ENCODE peak calls at places on chromosomes 12 and 14, in nine cellular contexts. One of them, this sample, is unnamed.

GRCh38 chr12:3088251-3088650 is 11.1 kb downstream of the TSPAN9 start:
- DNase-seq in foreskin melanocyte: no peak
- DNase-seq in amniotic stem cell: no peak
- DNase-seq in GM04503: no peak
- DNase-seq in WTC11: no peak
- DNase-seq in SHP77: no peak
- DNase-seq in astrocyte of the hippocampus: peak; percentile 61
- DNase-seq in GM23248: peak; percentile 42
- DNase-seq in stimulated activated effector memory CD8-positive, alpha-beta T cell treated with anti-CD3 and anti-CD28 coated beads, Interleukin-12 subunit alpha, Interleukin-12 subunit beta, amount 100 ng/mL, for 72 hours: no peak
- DNase-seq in this sample: peak; percentile 37

GRCh38 chr14:56390859-56391258 is 188.7 kb upstream of the TMEM260 start:
- DNase-seq in foreskin melanocyte: no peak
- DNase-seq in amniotic stem cell: no peak
- DNase-seq in GM04503: no peak
- DNase-seq in WTC11: no peak
- DNase-seq in SHP77: no peak
- DNase-seq in astrocyte of the hippocampus: no peak
- DNase-seq in GM23248: no peak
- DNase-seq in stimulated activated effector memory CD8-positive, alpha-beta T cell treated with anti-CD3 and anti-CD28 coated beads, Interleukin-12 subunit alpha, Interleukin-12 subunit beta, amount 100 ng/mL, for 72 hours: no peak
- DNase-seq in this sample: no peak

GRCh38 chr12:28711411-28711810 is 437.7 kb upstream of the FAR2 start:
- DNase-seq in foreskin melanocyte: no peak
- DNase-seq in amniotic stem cell: no peak
- DNase-seq in GM04503: no peak
- DNase-seq in WTC11: no peak
- DNase-seq in SHP77: no peak
- DNase-seq in astrocyte of the hippocampus: peak; percentile 4
- DNase-seq in GM23248: no peak
- DNase-seq in stimulated activated effector memory CD8-positive, alpha-beta T cell treated with anti-CD3 and anti-CD28 coated beads, Interleukin-12 subunit alpha, Interleukin-12 subunit beta, amount 100 ng/mL, for 72 hours: no peak
- DNase-seq in this sample: no peak

GRCh38 chr12:6936642-6937480 is 6.8 kb upstream of the RNU7-1 start:
- DNase-seq in foreskin melanocyte: no peak
- DNase-seq in amniotic stem cell: no peak
- DNase-seq in GM04503: no peak
- DNase-seq in WTC11: peak; percentile 30
- DNase-seq in SHP77: no peak
- DNase-seq in astrocyte of the hippocampus: no peak
- DNase-seq in GM23248: no peak
- DNase-seq in stimulated activated effector memory CD8-positive, alpha-beta T cell treated with anti-CD3 and anti-CD28 coated beads, Interleukin-12 subunit alpha, Interleukin-12 subunit beta, amount 100 ng/mL, for 72 hours: no peak
- DNase-seq in this sample: no peak

GRCh38 chr14:70422538-70422937 is 5.6 kb upstream of the SYNJ2BP start:
- DNase-seq in foreskin melanocyte: no peak
- DNase-seq in amniotic stem cell: no peak
- DNase-seq in GM04503: no peak
- DNase-seq in WTC11: no peak
- DNase-seq in SHP77: no peak
- DNase-seq in astrocyte of the hippocampus: no peak
- DNase-seq in GM23248: no peak
- DNase-seq in stimulated activated effector memory CD8-positive, alpha-beta T cell treated with anti-CD3 and anti-CD28 coated beads, Interleukin-12 subunit alpha, Interleukin-12 subunit beta, amount 100 ng/mL, for 72 hours: no peak
- DNase-seq in this sample: no peak

GRCh38 chr12:66014818-66015217 is 115.7 kb downstream of the LLPH start:
- DNase-seq in foreskin melanocyte: no peak
- DNase-seq in amniotic stem cell: no peak
- DNase-seq in GM04503: peak; percentile 66
- DNase-seq in WTC11: no peak
- DNase-seq in SHP77: no peak
- DNase-seq in astrocyte of the hippocampus: peak; percentile 30
- DNase-seq in GM23248: peak; percentile 24
- DNase-seq in stimulated activated effector memory CD8-positive, alpha-beta T cell treated with anti-CD3 and anti-CD28 coated beads, Interleukin-12 subunit alpha, Interleukin-12 subunit beta, amount 100 ng/mL, for 72 hours: no peak
- DNase-seq in this sample: peak; percentile 9

GRCh38 chr12:52186135-52186840 is 5.5 kb downstream of the KRT80 start:
- DNase-seq in foreskin melanocyte: peak; percentile 75
- DNase-seq in amniotic stem cell: peak; percentile 61
- DNase-seq in GM04503: peak; percentile 58
- DNase-seq in WTC11: no peak
- DNase-seq in SHP77: no peak
- DNase-seq in astrocyte of the hippocampus: peak; percentile 81
- DNase-seq in GM23248: peak; percentile 87
- DNase-seq in stimulated activated effector memory CD8-positive, alpha-beta T cell treated with anti-CD3 and anti-CD28 coated beads, Interleukin-12 subunit alpha, Interleukin-12 subunit beta, amount 100 ng/mL, for 72 hours: no peak
- DNase-seq in this sample: peak; percentile 80

GRCh38 chr14:24389266-24389855 is 9.4 kb upstream of the NYNRIN start:
- DNase-seq in foreskin melanocyte: no peak
- DNase-seq in amniotic stem cell: no peak
- DNase-seq in GM04503: no peak
- DNase-seq in WTC11: no peak
- DNase-seq in SHP77: no peak
- DNase-seq in astrocyte of the hippocampus: peak; percentile 26
- DNase-seq in GM23248: peak; percentile 64
- DNase-seq in stimulated activated effector memory CD8-positive, alpha-beta T cell treated with anti-CD3 and anti-CD28 coated beads, Interleukin-12 subunit alpha, Interleukin-12 subunit beta, amount 100 ng/mL, for 72 hours: no peak
- DNase-seq in this sample: no peak

GRCh38 chr14:36653412-36653811 is 8.2 kb upstream of the PAX9 start:
- DNase-seq in foreskin melanocyte: no peak
- DNase-seq in amniotic stem cell: no peak
- DNase-seq in GM04503: no peak
- DNase-seq in WTC11: no peak
- DNase-seq in SHP77: no peak
- DNase-seq in astrocyte of the hippocampus: no peak
- DNase-seq in GM23248: no peak
- DNase-seq in stimulated activated effector memory CD8-positive, alpha-beta T cell treated with anti-CD3 and anti-CD28 coated beads, Interleukin-12 subunit alpha, Interleukin-12 subunit beta, amount 100 ng/mL, for 72 hours: no peak
- DNase-seq in this sample: no peak

GRCh38 chr12:126385785-126386184 is 1320.5 kb downstream of the AACS start:
- DNase-seq in foreskin melanocyte: no peak
- DNase-seq in amniotic stem cell: no peak
- DNase-seq in GM04503: no peak
- DNase-seq in WTC11: no peak
- DNase-seq in SHP77: no peak
- DNase-seq in astrocyte of the hippocampus: peak; percentile 55
- DNase-seq in GM23248: peak; percentile 3
- DNase-seq in stimulated activated effector memory CD8-positive, alpha-beta T cell treated with anti-CD3 and anti-CD28 coated beads, Interleukin-12 subunit alpha, Interleukin-12 subunit beta, amount 100 ng/mL, for 72 hours: no peak
- DNase-seq in this sample: peak; percentile 20

GRCh38 chr14:70317969-70318634 is 41.4 kb downstream of the COX16 start:
- DNase-seq in foreskin melanocyte: peak; percentile 11
- DNase-seq in amniotic stem cell: peak; percentile 3
- DNase-seq in GM04503: peak; percentile 2
- DNase-seq in WTC11: peak; percentile 49
- DNase-seq in SHP77: peak; percentile 70
- DNase-seq in astrocyte of the hippocampus: peak; percentile 64
- DNase-seq in GM23248: peak; percentile 61
- DNase-seq in stimulated activated effector memory CD8-positive, alpha-beta T cell treated with anti-CD3 and anti-CD28 coated beads, Interleukin-12 subunit alpha, Interleukin-12 subunit beta, amount 100 ng/mL, for 72 hours: no peak
- DNase-seq in this sample: peak; percentile 64

GRCh38 chr12:119682635-119683340 is 14.9 kb downstream of the PRKAB1 start:
- DNase-seq in foreskin melanocyte: no peak
- DNase-seq in amniotic stem cell: no peak
- DNase-seq in GM04503: no peak
- DNase-seq in WTC11: no peak
- DNase-seq in SHP77: no peak
- DNase-seq in astrocyte of the hippocampus: no peak
- DNase-seq in GM23248: no peak
- DNase-seq in stimulated activated effector memory CD8-positive, alpha-beta T cell treated with anti-CD3 and anti-CD28 coated beads, Interleukin-12 subunit alpha, Interleukin-12 subunit beta, amount 100 ng/mL, for 72 hours: no peak
- DNase-seq in this sample: no peak

GRCh38 chr12:113043240-113043639 is 13.3 kb upstream of the DTX1 start:
- DNase-seq in foreskin melanocyte: no peak
- DNase-seq in amniotic stem cell: no peak
- DNase-seq in GM04503: no peak
- DNase-seq in WTC11: no peak
- DNase-seq in SHP77: peak; percentile 73
- DNase-seq in astrocyte of the hippocampus: no peak
- DNase-seq in GM23248: no peak
- DNase-seq in stimulated activated effector memory CD8-positive, alpha-beta T cell treated with anti-CD3 and anti-CD28 coated beads, Interleukin-12 subunit alpha, Interleukin-12 subunit beta, amount 100 ng/mL, for 72 hours: no peak
- DNase-seq in this sample: no peak

GRCh38 chr12:3135522-3136461 is 58.6 kb downstream of the TSPAN9 start:
- DNase-seq in foreskin melanocyte: peak; percentile 48
- DNase-seq in amniotic stem cell: peak; percentile 42
- DNase-seq in GM04503: no peak
- DNase-seq in WTC11: peak; percentile 64
- DNase-seq in SHP77: no peak
- DNase-seq in astrocyte of the hippocampus: peak; percentile 89
- DNase-seq in GM23248: peak; percentile 74
- DNase-seq in stimulated activated effector memory CD8-positive, alpha-beta T cell treated with anti-CD3 and anti-CD28 coated beads, Interleukin-12 subunit alpha, Interleukin-12 subunit beta, amount 100 ng/mL, for 72 hours: peak; percentile 32
- DNase-seq in this sample: peak; percentile 71

GRCh38 chr14:80055226-80055625 is 156.1 kb downstream of the DIO2 start:
- DNase-seq in foreskin melanocyte: no peak
- DNase-seq in amniotic stem cell: no peak
- DNase-seq in GM04503: no peak
- DNase-seq in WTC11: no peak
- DNase-seq in SHP77: no peak
- DNase-seq in astrocyte of the hippocampus: peak; percentile 8
- DNase-seq in GM23248: peak; percentile 13
- DNase-seq in stimulated activated effector memory CD8-positive, alpha-beta T cell treated with anti-CD3 and anti-CD28 coated beads, Interleukin-12 subunit alpha, Interleukin-12 subunit beta, amount 100 ng/mL, for 72 hours: no peak
- DNase-seq in this sample: no peak

GRCh38 chr12:93547778-93548177 is 24.7 kb upstream of the SOCS2 start:
- DNase-seq in foreskin melanocyte: no peak
- DNase-seq in amniotic stem cell: no peak
- DNase-seq in GM04503: no peak
- DNase-seq in WTC11: no peak
- DNase-seq in SHP77: no peak
- DNase-seq in astrocyte of the hippocampus: no peak
- DNase-seq in GM23248: no peak
- DNase-seq in stimulated activated effector memory CD8-positive, alpha-beta T cell treated with anti-CD3 and anti-CD28 coated beads, Interleukin-12 subunit alpha, Interleukin-12 subunit beta, amount 100 ng/mL, for 72 hours: no peak
- DNase-seq in this sample: no peak

GRCh38 chr14:22002860-22003284 is 329.3 kb upstream of the OR4E1 start:
- DNase-seq in foreskin melanocyte: no peak
- DNase-seq in amniotic stem cell: no peak
- DNase-seq in GM04503: no peak
- DNase-seq in WTC11: peak; percentile 76
- DNase-seq in SHP77: peak; percentile 13
- DNase-seq in astrocyte of the hippocampus: no peak
- DNase-seq in GM23248: peak; percentile 4
- DNase-seq in stimulated activated effector memory CD8-positive, alpha-beta T cell treated with anti-CD3 and anti-CD28 coated beads, Interleukin-12 subunit alpha, Interleukin-12 subunit beta, amount 100 ng/mL, for 72 hours: peak; percentile 9
- DNase-seq in this sample: no peak

GRCh38 chr12:2129076-2129475 is 76.3 kb downstream of the CACNA1C start:
- DNase-seq in foreskin melanocyte: peak; percentile 24
- DNase-seq in amniotic stem cell: peak; percentile 82
- DNase-seq in GM04503: peak; percentile 83
- DNase-seq in WTC11: no peak
- DNase-seq in SHP77: no peak
- DNase-seq in astrocyte of the hippocampus: no peak
- DNase-seq in GM23248: peak; percentile 97
- DNase-seq in stimulated activated effector memory CD8-positive, alpha-beta T cell treated with anti-CD3 and anti-CD28 coated beads, Interleukin-12 subunit alpha, Interleukin-12 subunit beta, amount 100 ng/mL, for 72 hours: no peak
- DNase-seq in this sample: no peak

GRCh38 chr12:97177482-97177881 is 270.4 kb downstream of the NEDD1 start:
- DNase-seq in foreskin melanocyte: no peak
- DNase-seq in amniotic stem cell: no peak
- DNase-seq in GM04503: no peak
- DNase-seq in WTC11: no peak
- DNase-seq in SHP77: no peak
- DNase-seq in astrocyte of the hippocampus: peak; percentile 49
- DNase-seq in GM23248: no peak
- DNase-seq in stimulated activated effector memory CD8-positive, alpha-beta T cell treated with anti-CD3 and anti-CD28 coated beads, Interleukin-12 subunit alpha, Interleukin-12 subunit beta, amount 100 ng/mL, for 72 hours: no peak
- DNase-seq in this sample: no peak

GRCh38 chr12:107894589-107894988 is 120.1 kb downstream of the ASCL4 start:
- DNase-seq in foreskin melanocyte: no peak
- DNase-seq in amniotic stem cell: no peak
- DNase-seq in GM04503: no peak
- DNase-seq in WTC11: no peak
- DNase-seq in SHP77: no peak
- DNase-seq in astrocyte of the hippocampus: no peak
- DNase-seq in GM23248: peak; percentile 21
- DNase-seq in stimulated activated effector memory CD8-positive, alpha-beta T cell treated with anti-CD3 and anti-CD28 coated beads, Interleukin-12 subunit alpha, Interleukin-12 subunit beta, amount 100 ng/mL, for 72 hours: no peak
- DNase-seq in this sample: no peak

GRCh38 chr12:54431911-54432814 is 13.1 kb upstream of the ITGA5 start:
- DNase-seq in foreskin melanocyte: no peak
- DNase-seq in amniotic stem cell: no peak
- DNase-seq in GM04503: peak; percentile 69
- DNase-seq in WTC11: peak; percentile 60
- DNase-seq in SHP77: peak; percentile 25
- DNase-seq in astrocyte of the hippocampus: peak; percentile 20
- DNase-seq in GM23248: peak; percentile 96
- DNase-seq in stimulated activated effector memory CD8-positive, alpha-beta T cell treated with anti-CD3 and anti-CD28 coated beads, Interleukin-12 subunit alpha, Interleukin-12 subunit beta, amount 100 ng/mL, for 72 hours: no peak
- DNase-seq in this sample: peak; percentile 71

GRCh38 chr12:24743891-24744793 is 204.8 kb downstream of the BCAT1 start:
- DNase-seq in foreskin melanocyte: no peak
- DNase-seq in amniotic stem cell: no peak
- DNase-seq in GM04503: no peak
- DNase-seq in WTC11: no peak
- DNase-seq in SHP77: no peak
- DNase-seq in astrocyte of the hippocampus: no peak
- DNase-seq in GM23248: peak; percentile 5
- DNase-seq in stimulated activated effector memory CD8-positive, alpha-beta T cell treated with anti-CD3 and anti-CD28 coated beads, Interleukin-12 subunit alpha, Interleukin-12 subunit beta, amount 100 ng/mL, for 72 hours: no peak
- DNase-seq in this sample: no peak

GRCh38 chr14:73311710-73312035 is 74.4 kb downstream of the PAPLN start:
- DNase-seq in foreskin melanocyte: no peak
- DNase-seq in amniotic stem cell: no peak
- DNase-seq in GM04503: no peak
- DNase-seq in WTC11: no peak
- DNase-seq in SHP77: no peak
- DNase-seq in astrocyte of the hippocampus: no peak
- DNase-seq in GM23248: no peak
- DNase-seq in stimulated activated effector memory CD8-positive, alpha-beta T cell treated with anti-CD3 and anti-CD28 coated beads, Interleukin-12 subunit alpha, Interleukin-12 subunit beta, amount 100 ng/mL, for 72 hours: no peak
- DNase-seq in this sample: no peak

GRCh38 chr14:101970830-101971400 is 6.5 kb downstream of the DYNC1H1 start:
- DNase-seq in foreskin melanocyte: no peak
- DNase-seq in amniotic stem cell: no peak
- DNase-seq in GM04503: no peak
- DNase-seq in WTC11: no peak
- DNase-seq in SHP77: no peak
- DNase-seq in astrocyte of the hippocampus: no peak
- DNase-seq in GM23248: no peak
- DNase-seq in stimulated activated effector memory CD8-positive, alpha-beta T cell treated with anti-CD3 and anti-CD28 coated beads, Interleukin-12 subunit alpha, Interleukin-12 subunit beta, amount 100 ng/mL, for 72 hours: no peak
- DNase-seq in this sample: no peak

GRCh38 chr12:47192046-47192445 is 112.3 kb upstream of the AMIGO2 start:
- DNase-seq in foreskin melanocyte: no peak
- DNase-seq in amniotic stem cell: no peak
- DNase-seq in GM04503: no peak
- DNase-seq in WTC11: no peak
- DNase-seq in SHP77: no peak
- DNase-seq in astrocyte of the hippocampus: no peak
- DNase-seq in GM23248: no peak
- DNase-seq in stimulated activated effector memory CD8-positive, alpha-beta T cell treated with anti-CD3 and anti-CD28 coated beads, Interleukin-12 subunit alpha, Interleukin-12 subunit beta, amount 100 ng/mL, for 72 hours: no peak
- DNase-seq in this sample: no peak

GRCh38 chr12:57844725-57845477 is 1.6 kb downstream of the CTDSP2 start:
- DNase-seq in foreskin melanocyte: no peak
- DNase-seq in amniotic stem cell: peak; percentile 32
- DNase-seq in GM04503: peak; percentile 78
- DNase-seq in WTC11: peak; percentile 69
- DNase-seq in SHP77: no peak
- DNase-seq in astrocyte of the hippocampus: peak; percentile 67
- DNase-seq in GM23248: peak; percentile 93
- DNase-seq in stimulated activated effector memory CD8-positive, alpha-beta T cell treated with anti-CD3 and anti-CD28 coated beads, Interleukin-12 subunit alpha, Interleukin-12 subunit beta, amount 100 ng/mL, for 72 hours: no peak
- DNase-seq in this sample: peak; percentile 89

GRCh38 chr12:12715459-12716150 is 1.6 kb upstream of the CDKN1B start:
- DNase-seq in foreskin melanocyte: peak; percentile 29
- DNase-seq in amniotic stem cell: no peak
- DNase-seq in GM04503: no peak
- DNase-seq in WTC11: no peak
- DNase-seq in SHP77: no peak
- DNase-seq in astrocyte of the hippocampus: peak; percentile 53
- DNase-seq in GM23248: peak; percentile 28
- DNase-seq in stimulated activated effector memory CD8-positive, alpha-beta T cell treated with anti-CD3 and anti-CD28 coated beads, Interleukin-12 subunit alpha, Interleukin-12 subunit beta, amount 100 ng/mL, for 72 hours: no peak
- DNase-seq in this sample: no peak

GRCh38 chr14:68286667-68287066 is 467.1 kb downstream of the RAD51B start:
- DNase-seq in foreskin melanocyte: no peak
- DNase-seq in amniotic stem cell: no peak
- DNase-seq in GM04503: no peak
- DNase-seq in WTC11: no peak
- DNase-seq in SHP77: no peak
- DNase-seq in astrocyte of the hippocampus: peak; percentile 37
- DNase-seq in GM23248: peak; percentile 15
- DNase-seq in stimulated activated effector memory CD8-positive, alpha-beta T cell treated with anti-CD3 and anti-CD28 coated beads, Interleukin-12 subunit alpha, Interleukin-12 subunit beta, amount 100 ng/mL, for 72 hours: no peak
- DNase-seq in this sample: peak; percentile 98

GRCh38 chr14:38412654-38413053 is 156.8 kb upstream of the CLEC14A start:
- DNase-seq in foreskin melanocyte: no peak
- DNase-seq in amniotic stem cell: no peak
- DNase-seq in GM04503: no peak
- DNase-seq in WTC11: no peak
- DNase-seq in SHP77: no peak
- DNase-seq in astrocyte of the hippocampus: no peak
- DNase-seq in GM23248: no peak
- DNase-seq in stimulated activated effector memory CD8-positive, alpha-beta T cell treated with anti-CD3 and anti-CD28 coated beads, Interleukin-12 subunit alpha, Interleukin-12 subunit beta, amount 100 ng/mL, for 72 hours: no peak
- DNase-seq in this sample: no peak

GRCh38 chr12:50572760-50573159 is 68.0 kb downstream of the DIP2B start:
- DNase-seq in foreskin melanocyte: no peak
- DNase-seq in amniotic stem cell: no peak
- DNase-seq in GM04503: no peak
- DNase-seq in WTC11: no peak
- DNase-seq in SHP77: no peak
- DNase-seq in astrocyte of the hippocampus: peak; percentile 8
- DNase-seq in GM23248: peak; percentile 44
- DNase-seq in stimulated activated effector memory CD8-positive, alpha-beta T cell treated with anti-CD3 and anti-CD28 coated beads, Interleukin-12 subunit alpha, Interleukin-12 subunit beta, amount 100 ng/mL, for 72 hours: no peak
- DNase-seq in this sample: peak; percentile 20

GRCh38 chr12:81874166-81874565 is 115.0 kb upstream of the PPFIA2 start:
- DNase-seq in foreskin melanocyte: no peak
- DNase-seq in amniotic stem cell: no peak
- DNase-seq in GM04503: no peak
- DNase-seq in WTC11: no peak
- DNase-seq in SHP77: no peak
- DNase-seq in astrocyte of the hippocampus: no peak
- DNase-seq in GM23248: no peak
- DNase-seq in stimulated activated effector memory CD8-positive, alpha-beta T cell treated with anti-CD3 and anti-CD28 coated beads, Interleukin-12 subunit alpha, Interleukin-12 subunit beta, amount 100 ng/mL, for 72 hours: no peak
- DNase-seq in this sample: peak; percentile 90